ENCODE peak calls at places on chromosomes 7 and 10, in five cellular contexts. One of them, this sample, is unnamed.

GRCh38 chr7:74355091-74355490 is 65.9 kb downstream of the CLIP2 start:
- DNase-seq in body of pancreas: peak
- DNase-seq in stomach: peak
- DNase-seq in upper lobe of left lung: peak
- DNase-seq in K562: no peak
- DNase-seq in this sample: no peak

GRCh38 chr7:81277691-81278090 is 358.8 kb upstream of the SEMA3C start:
- DNase-seq in body of pancreas: no peak
- DNase-seq in upper lobe of left lung: no peak
- DNase-seq in K562: no peak
- DNase-seq in stomach: no peak
- DNase-seq in this sample: no peak

GRCh38 chr10:50594012-50594411 is 29.7 kb downstream of the SGMS1 start:
- DNase-seq in K562: no peak
- DNase-seq in stomach: no peak
- DNase-seq in body of pancreas: no peak
- DNase-seq in upper lobe of left lung: no peak
- DNase-seq in this sample: no peak

GRCh38 chr7:49783446-49783845 is 10.0 kb downstream of the VWC2 start:
- DNase-seq in upper lobe of left lung: no peak
- DNase-seq in stomach: no peak
- DNase-seq in K562: no peak
- DNase-seq in body of pancreas: no peak
- DNase-seq in this sample: peak

GRCh38 chr7:113710310-113711106 is 208.3 kb downstream of the PPP1R3A start:
- DNase-seq in upper lobe of left lung: peak
- DNase-seq in K562: peak
- DNase-seq in body of pancreas: peak
- DNase-seq in stomach: no peak
- DNase-seq in this sample: peak

GRCh38 chr10:71975891-71976725 is 11.9 kb downstream of the CHST3 start:
- DNase-seq in body of pancreas: no peak
- DNase-seq in K562: no peak
- DNase-seq in stomach: peak
- DNase-seq in upper lobe of left lung: no peak
- DNase-seq in this sample: peak

GRCh38 chr7:101166603-101166908 is 1.2 kb upstream of the VGF start:
- DNase-seq in K562: no peak
- DNase-seq in body of pancreas: no peak
- DNase-seq in stomach: no peak
- DNase-seq in upper lobe of left lung: no peak
- DNase-seq in this sample: no peak

GRCh38 chr7:137953043-137953691 is 48.7 kb downstream of the CREB3L2 start:
- DNase-seq in stomach: no peak
- DNase-seq in body of pancreas: no peak
- DNase-seq in upper lobe of left lung: no peak
- DNase-seq in K562: no peak
- DNase-seq in this sample: no peak

GRCh38 chr10:59240581-59241183 is 64.2 kb downstream of the PHYHIPL start:
- DNase-seq in body of pancreas: no peak
- DNase-seq in stomach: no peak
- DNase-seq in K562: peak
- DNase-seq in upper lobe of left lung: no peak
- DNase-seq in this sample: no peak

GRCh38 chr10:47361293-47361692 is 13.1 kb downstream of the RBP3 start:
- DNase-seq in K562: peak
- DNase-seq in upper lobe of left lung: no peak
- DNase-seq in stomach: peak
- DNase-seq in body of pancreas: no peak
- DNase-seq in this sample: peak

GRCh38 chr7:44391746-44392617 is 66.6 kb upstream of the CAMK2B start:
- DNase-seq in upper lobe of left lung: no peak
- DNase-seq in K562: no peak
- DNase-seq in stomach: peak
- DNase-seq in body of pancreas: no peak
- DNase-seq in this sample: no peak

GRCh38 chr7:17640730-17641377 is 299.4 kb downstream of the SNX13 start:
- DNase-seq in stomach: no peak
- DNase-seq in upper lobe of left lung: no peak
- DNase-seq in K562: peak
- DNase-seq in body of pancreas: peak
- DNase-seq in this sample: peak

GRCh38 chr7:2774935-2775334 is 69.2 kb downstream of the GNA12 start:
- DNase-seq in upper lobe of left lung: no peak
- DNase-seq in stomach: no peak
- DNase-seq in K562: no peak
- DNase-seq in body of pancreas: no peak
- DNase-seq in this sample: no peak

GRCh38 chr7:37782166-37782565 is 66.2 kb upstream of the NME8 start:
- DNase-seq in body of pancreas: no peak
- DNase-seq in upper lobe of left lung: no peak
- DNase-seq in K562: no peak
- DNase-seq in stomach: no peak
- DNase-seq in this sample: peak

GRCh38 chr10:47062801-47063200 is 151.6 kb downstream of the PTPN20 start:
- DNase-seq in K562: no peak
- DNase-seq in stomach: no peak
- DNase-seq in upper lobe of left lung: no peak
- DNase-seq in body of pancreas: no peak
- DNase-seq in this sample: no peak

GRCh38 chr7:19587291-19587690 is 121.5 kb downstream of the POLR1F start:
- DNase-seq in body of pancreas: no peak
- DNase-seq in upper lobe of left lung: no peak
- DNase-seq in K562: no peak
- DNase-seq in stomach: no peak
- DNase-seq in this sample: no peak

GRCh38 chr10:34835908-34836558 is 20.9 kb upstream of the PARD3 start:
- DNase-seq in stomach: no peak
- DNase-seq in K562: no peak
- DNase-seq in upper lobe of left lung: no peak
- DNase-seq in body of pancreas: no peak
- DNase-seq in this sample: no peak

GRCh38 chr7:156158213-156158612 is 345.9 kb upstream of the SHH start:
- DNase-seq in upper lobe of left lung: no peak
- DNase-seq in stomach: no peak
- DNase-seq in K562: no peak
- DNase-seq in body of pancreas: peak
- DNase-seq in this sample: no peak

GRCh38 chr7:47225387-47226170 is 356.3 kb downstream of the TNS3 start:
- DNase-seq in upper lobe of left lung: no peak
- DNase-seq in K562: peak
- DNase-seq in body of pancreas: no peak
- DNase-seq in stomach: no peak
- DNase-seq in this sample: no peak

GRCh38 chr10:59284111-59284975 is 78.0 kb downstream of the FAM13C start:
- DNase-seq in K562: no peak
- DNase-seq in body of pancreas: no peak
- DNase-seq in stomach: no peak
- DNase-seq in upper lobe of left lung: no peak
- DNase-seq in this sample: no peak

GRCh38 chr10:22258471-22258870 is 40.7 kb upstream of the EBLN1 start:
- DNase-seq in K562: no peak
- DNase-seq in body of pancreas: no peak
- DNase-seq in stomach: no peak
- DNase-seq in upper lobe of left lung: no peak
- DNase-seq in this sample: no peak

GRCh38 chr10:86644412-86645110 is 9.8 kb upstream of the OPN4 start:
- DNase-seq in body of pancreas: no peak
- DNase-seq in stomach: no peak
- DNase-seq in K562: no peak
- DNase-seq in upper lobe of left lung: no peak
- DNase-seq in this sample: no peak

GRCh38 chr7:47074702-47075153 is 507.2 kb downstream of the TNS3 start:
- DNase-seq in body of pancreas: no peak
- DNase-seq in stomach: no peak
- DNase-seq in K562: peak
- DNase-seq in upper lobe of left lung: no peak
- DNase-seq in this sample: no peak

GRCh38 chr7:101625076-101625914 is 3.8 kb downstream of the MYL10 start:
- DNase-seq in K562: no peak
- DNase-seq in stomach: no peak
- DNase-seq in body of pancreas: no peak
- DNase-seq in upper lobe of left lung: no peak
- DNase-seq in this sample: no peak

GRCh38 chr7:64872351-64872750 is 30.7 kb upstream of the ZNF273 start:
- DNase-seq in upper lobe of left lung: no peak
- DNase-seq in K562: no peak
- DNase-seq in body of pancreas: no peak
- DNase-seq in stomach: peak
- DNase-seq in this sample: no peak

GRCh38 chr10:93379366-93380042 is 102.6 kb downstream of the MYOF start:
- DNase-seq in stomach: no peak
- DNase-seq in upper lobe of left lung: no peak
- DNase-seq in body of pancreas: no peak
- DNase-seq in K562: no peak
- DNase-seq in this sample: no peak

GRCh38 chr10:38102889-38103288 is 8.8 kb downstream of the ZNF37A start:
- DNase-seq in stomach: no peak
- DNase-seq in K562: no peak
- DNase-seq in upper lobe of left lung: no peak
- DNase-seq in body of pancreas: no peak
- DNase-seq in this sample: no peak

GRCh38 chr7:14902589-14902963 is at the start of gene DGKB:
- DNase-seq in body of pancreas: peak
- DNase-seq in upper lobe of left lung: no peak
- DNase-seq in K562: no peak
- DNase-seq in stomach: no peak
- DNase-seq in this sample: no peak

GRCh38 chr10:80163741-80164341 is 31.3 kb downstream of the PLAC9 start:
- DNase-seq in body of pancreas: peak
- DNase-seq in stomach: peak
- DNase-seq in upper lobe of left lung: no peak
- DNase-seq in K562: no peak
- DNase-seq in this sample: no peak

GRCh38 chr10:69415049-69415448 is 1.7 kb downstream of the TACR2 start:
- DNase-seq in body of pancreas: no peak
- DNase-seq in upper lobe of left lung: no peak
- DNase-seq in stomach: no peak
- DNase-seq in K562: no peak
- DNase-seq in this sample: no peak

GRCh38 chr10:125064681-125065492 is 95.5 kb downstream of the CTBP2 start:
- DNase-seq in upper lobe of left lung: no peak
- DNase-seq in body of pancreas: no peak
- DNase-seq in stomach: no peak
- DNase-seq in K562: no peak
- DNase-seq in this sample: peak

GRCh38 chr10:106830466-106830865 is 334.0 kb downstream of the SORCS1 start:
- DNase-seq in body of pancreas: no peak
- DNase-seq in stomach: no peak
- DNase-seq in upper lobe of left lung: peak
- DNase-seq in K562: no peak
- DNase-seq in this sample: no peak

GRCh38 chr10:104387130-104387888 is 33.7 kb downstream of the CFAP58 start:
- DNase-seq in K562: no peak
- DNase-seq in upper lobe of left lung: no peak
- DNase-seq in stomach: no peak
- DNase-seq in body of pancreas: no peak
- DNase-seq in this sample: no peak

GRCh38 chr10:79266543-79267312 is 80.5 kb upstream of the PPIF start:
- DNase-seq in K562: no peak
- DNase-seq in upper lobe of left lung: peak
- DNase-seq in body of pancreas: peak
- DNase-seq in stomach: peak
- DNase-seq in this sample: no peak

GRCh38 chr10:6408799-6409198 is 171.3 kb downstream of the PRKCQ start:
- DNase-seq in stomach: no peak
- DNase-seq in K562: no peak
- DNase-seq in upper lobe of left lung: no peak
- DNase-seq in body of pancreas: no peak
- DNase-seq in this sample: no peak

GRCh38 chr7:152076940-152077933 is 51.8 kb downstream of the GALNT11 start:
- DNase-seq in upper lobe of left lung: peak
- DNase-seq in body of pancreas: peak
- DNase-seq in K562: no peak
- DNase-seq in stomach: no peak
- DNase-seq in this sample: peak

GRCh38 chr10:132836832-132837540 is 51.0 kb upstream of the NKX6-2 start:
- DNase-seq in stomach: peak
- DNase-seq in K562: peak
- DNase-seq in upper lobe of left lung: no peak
- DNase-seq in body of pancreas: peak
- DNase-seq in this sample: peak

GRCh38 chr10:71621783-71622526 is 97.6 kb downstream of the C10orf105 start:
- DNase-seq in upper lobe of left lung: no peak
- DNase-seq in stomach: no peak
- DNase-seq in K562: no peak
- DNase-seq in body of pancreas: peak
- DNase-seq in this sample: peak

GRCh38 chr7:155166673-155167370 is 96.7 kb downstream of the HTR5A start:
- DNase-seq in stomach: no peak
- DNase-seq in K562: peak
- DNase-seq in body of pancreas: no peak
- DNase-seq in upper lobe of left lung: no peak
- DNase-seq in this sample: no peak

GRCh38 chr10:106942035-106942662 is 222.4 kb downstream of the SORCS1 start:
- DNase-seq in stomach: no peak
- DNase-seq in body of pancreas: no peak
- DNase-seq in upper lobe of left lung: peak
- DNase-seq in K562: peak
- DNase-seq in this sample: peak

GRCh38 chr7:27175005-27175625 is 995 bp upstream of the HOXA10 start:
- DNase-seq in upper lobe of left lung: peak
- DNase-seq in K562: no peak
- DNase-seq in body of pancreas: peak
- DNase-seq in stomach: no peak
- DNase-seq in this sample: no peak
- TF ChIP-seq POLR2A in upper lobe of left lung: no peak
- TF ChIP-seq POLR2A in K562: no peak
- TF ChIP-seq POLR2A in body of pancreas: no peak
- TF ChIP-seq POLR2A in stomach: no peak
- TF ChIP-seq POLR2A in this sample: no peak

GRCh38 chr10:43671659-43672555 is 23.2 kb upstream of the ZNF32 start:
- DNase-seq in K562: peak
- DNase-seq in body of pancreas: peak
- DNase-seq in upper lobe of left lung: peak
- DNase-seq in stomach: peak
- DNase-seq in this sample: peak
- TF ChIP-seq CTCF in K562: peak
- TF ChIP-seq CTCF in body of pancreas: peak
- TF ChIP-seq CTCF in upper lobe of left lung: peak
- TF ChIP-seq CTCF in stomach: peak
- TF ChIP-seq CTCF in this sample: peak

GRCh38 chr7:69457912-69458491 is 140.3 kb upstream of the AUTS2 start:
- DNase-seq in body of pancreas: peak
- DNase-seq in upper lobe of left lung: no peak
- DNase-seq in stomach: no peak
- DNase-seq in K562: no peak
- DNase-seq in this sample: peak
- H3K4me3 ChIP-seq in body of pancreas: no peak
- H3K4me3 ChIP-seq in upper lobe of left lung: no peak
- H3K4me3 ChIP-seq in stomach: no peak
- H3K4me3 ChIP-seq in K562: no peak
- H3K4me3 ChIP-seq in this sample: no peak

GRCh38 chr7:148699024-148699771 is 495 bp downstream of the CUL1 start:
- DNase-seq in upper lobe of left lung: peak
- DNase-seq in body of pancreas: peak
- DNase-seq in K562: peak
- DNase-seq in stomach: peak
- DNase-seq in this sample: peak
- TF ChIP-seq POLR2A in upper lobe of left lung: peak
- TF ChIP-seq POLR2A in body of pancreas: no peak
- TF ChIP-seq POLR2A in K562: peak
- TF ChIP-seq POLR2A in stomach: no peak
- TF ChIP-seq POLR2A in this sample: peak